ENCODE peak calls at places on chromosomes 12 and 14, in eight cellular contexts. One of them, this sample, is unnamed. For H3K4me1, the result is how much of the 10 kb centered on the place peaks cover.

GRCh38 chr12:8668441-8668840 is 5.8 kb upstream of the MFAP5 start:
- DNase-seq in neuronal stem cell: no peak
- DNase-seq in SJSA1: no peak
- DNase-seq in right cardiac atrium: no peak
- DNase-seq in heart left ventricle: no peak
- DNase-seq in heart right ventricle: no peak
- DNase-seq in CD8-positive, alpha-beta memory T cell: no peak
- DNase-seq in colonic mucosa: no peak
- DNase-seq in this sample: peak

GRCh38 chr14:64736271-64737131 is 32.3 kb downstream of the PLEKHG3 start:
- DNase-seq in CD8-positive, alpha-beta memory T cell: peak
- DNase-seq in colonic mucosa: peak
- DNase-seq in neuronal stem cell: no peak
- DNase-seq in heart right ventricle: peak
- DNase-seq in heart left ventricle: no peak
- DNase-seq in right cardiac atrium: peak
- DNase-seq in SJSA1: no peak
- DNase-seq in this sample: no peak

GRCh38 chr12:44835641-44836379 is 40.3 kb downstream of the NELL2 start:
- DNase-seq in neuronal stem cell: no peak
- DNase-seq in CD8-positive, alpha-beta memory T cell: no peak
- DNase-seq in heart right ventricle: no peak
- DNase-seq in right cardiac atrium: no peak
- DNase-seq in heart left ventricle: no peak
- DNase-seq in colonic mucosa: no peak
- DNase-seq in SJSA1: no peak
- DNase-seq in this sample: no peak

GRCh38 chr12:97941686-97942354 is 479.2 kb downstream of the RMST start:
- DNase-seq in colonic mucosa: no peak
- DNase-seq in SJSA1: no peak
- DNase-seq in heart left ventricle: no peak
- DNase-seq in CD8-positive, alpha-beta memory T cell: no peak
- DNase-seq in neuronal stem cell: no peak
- DNase-seq in heart right ventricle: no peak
- DNase-seq in right cardiac atrium: no peak
- DNase-seq in this sample: no peak

GRCh38 chr12:59149995-59150642 is 229.8 kb upstream of the LRIG3 start:
- DNase-seq in heart right ventricle: no peak
- DNase-seq in neuronal stem cell: peak
- DNase-seq in CD8-positive, alpha-beta memory T cell: no peak
- DNase-seq in colonic mucosa: peak
- DNase-seq in heart left ventricle: no peak
- DNase-seq in SJSA1: no peak
- DNase-seq in right cardiac atrium: no peak
- DNase-seq in this sample: no peak

GRCh38 chr12:118307069-118307954 is 65.4 kb downstream of the TAOK3 start:
- DNase-seq in right cardiac atrium: no peak
- DNase-seq in CD8-positive, alpha-beta memory T cell: no peak
- DNase-seq in SJSA1: no peak
- DNase-seq in heart right ventricle: no peak
- DNase-seq in colonic mucosa: no peak
- DNase-seq in neuronal stem cell: no peak
- DNase-seq in heart left ventricle: no peak
- DNase-seq in this sample: no peak

GRCh38 chr12:123410041-123410412 is 26.1 kb downstream of the KMT5A start:
- DNase-seq in heart left ventricle: no peak
- DNase-seq in colonic mucosa: no peak
- DNase-seq in neuronal stem cell: no peak
- DNase-seq in CD8-positive, alpha-beta memory T cell: no peak
- DNase-seq in SJSA1: no peak
- DNase-seq in heart right ventricle: no peak
- DNase-seq in right cardiac atrium: no peak
- DNase-seq in this sample: no peak

GRCh38 chr14:92718659-92719058 is 29.8 kb downstream of the LGMN start:
- DNase-seq in neuronal stem cell: no peak
- DNase-seq in heart right ventricle: no peak
- DNase-seq in heart left ventricle: no peak
- DNase-seq in CD8-positive, alpha-beta memory T cell: no peak
- DNase-seq in right cardiac atrium: no peak
- DNase-seq in SJSA1: no peak
- DNase-seq in colonic mucosa: no peak
- DNase-seq in this sample: no peak

GRCh38 chr12:57456145-57456700 is 1.1 kb downstream of the INHBE start:
- DNase-seq in heart left ventricle: no peak
- DNase-seq in SJSA1: peak
- DNase-seq in CD8-positive, alpha-beta memory T cell: no peak
- DNase-seq in colonic mucosa: peak
- DNase-seq in heart right ventricle: no peak
- DNase-seq in neuronal stem cell: peak
- DNase-seq in right cardiac atrium: no peak
- DNase-seq in this sample: no peak

DNA sequence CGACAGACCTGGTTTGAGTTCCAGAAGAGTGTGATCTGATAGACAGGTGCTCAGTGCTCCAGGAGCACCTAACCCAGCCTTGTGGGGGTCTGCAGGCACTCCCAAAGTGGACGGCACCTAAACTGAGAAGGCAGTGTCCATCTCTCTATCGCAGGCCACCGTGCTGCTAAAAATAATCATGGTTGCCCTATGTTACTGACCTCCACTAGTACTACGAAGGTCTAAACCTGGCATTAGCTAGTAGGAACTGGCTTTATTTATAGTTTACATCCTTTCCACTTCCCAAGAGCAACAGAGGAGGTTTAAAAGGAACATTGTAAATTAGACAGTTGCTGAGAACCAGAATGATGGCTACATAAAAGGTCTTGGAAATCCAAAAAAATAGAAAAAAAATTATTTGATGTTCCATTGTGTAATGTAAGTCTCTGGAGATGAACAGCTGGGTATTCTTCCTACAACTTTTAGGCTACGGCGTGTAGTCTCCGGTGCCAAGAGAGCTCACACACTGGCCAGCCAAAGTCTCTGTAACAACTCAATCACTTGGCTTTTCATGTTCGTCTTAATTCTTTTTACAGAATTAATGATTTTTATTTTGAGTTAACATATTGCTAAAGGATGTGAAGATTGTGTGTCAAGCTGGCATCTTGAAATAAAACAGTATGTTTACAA is 27.3 kb downstream of the PPFIBP1 start:
- DNase-seq in heart left ventricle: no peak
- DNase-seq in colonic mucosa: no peak
- DNase-seq in SJSA1: no peak
- DNase-seq in neuronal stem cell: no peak
- DNase-seq in right cardiac atrium: peak
- DNase-seq in CD8-positive, alpha-beta memory T cell: no peak
- DNase-seq in heart right ventricle: no peak
- DNase-seq in this sample: no peak
- H3K4me1 ChIP-seq in heart left ventricle: half or more
- H3K4me1 ChIP-seq in colonic mucosa: under half
- H3K4me1 ChIP-seq in SJSA1: half or more
- H3K4me1 ChIP-seq in neuronal stem cell: under half
- H3K4me1 ChIP-seq in right cardiac atrium: under half
- H3K4me1 ChIP-seq in CD8-positive, alpha-beta memory T cell: under half
- H3K4me1 ChIP-seq in heart right ventricle: half or more
- H3K4me1 ChIP-seq in this sample: half or more

GRCh38 chr14:68295316-68295816 is 475.8 kb downstream of the RAD51B start:
- DNase-seq in SJSA1: no peak
- DNase-seq in right cardiac atrium: peak
- DNase-seq in heart right ventricle: peak
- DNase-seq in neuronal stem cell: no peak
- DNase-seq in colonic mucosa: peak
- DNase-seq in heart left ventricle: peak
- DNase-seq in CD8-positive, alpha-beta memory T cell: no peak
- DNase-seq in this sample: no peak
- H3K4me1 ChIP-seq in SJSA1: under half
- H3K4me1 ChIP-seq in right cardiac atrium: under half
- H3K4me1 ChIP-seq in heart right ventricle: under half
- H3K4me1 ChIP-seq in neuronal stem cell: under half
- H3K4me1 ChIP-seq in colonic mucosa: under half
- H3K4me1 ChIP-seq in heart left ventricle: under half
- H3K4me1 ChIP-seq in CD8-positive, alpha-beta memory T cell: under half
- H3K4me1 ChIP-seq in this sample: under half

GRCh38 chr14:35335388-35336092 is 43.4 kb downstream of the PSMA6 start:
- DNase-seq in heart right ventricle: peak
- DNase-seq in neuronal stem cell: no peak
- DNase-seq in right cardiac atrium: peak
- DNase-seq in heart left ventricle: peak
- DNase-seq in CD8-positive, alpha-beta memory T cell: no peak
- DNase-seq in SJSA1: peak
- DNase-seq in colonic mucosa: peak
- DNase-seq in this sample: no peak
- H3K4me1 ChIP-seq in heart right ventricle: half or more
- H3K4me1 ChIP-seq in neuronal stem cell: under half
- H3K4me1 ChIP-seq in right cardiac atrium: under half
- H3K4me1 ChIP-seq in heart left ventricle: under half
- H3K4me1 ChIP-seq in CD8-positive, alpha-beta memory T cell: under half
- H3K4me1 ChIP-seq in SJSA1: under half
- H3K4me1 ChIP-seq in colonic mucosa: under half
- H3K4me1 ChIP-seq in this sample: under half

DNA sequence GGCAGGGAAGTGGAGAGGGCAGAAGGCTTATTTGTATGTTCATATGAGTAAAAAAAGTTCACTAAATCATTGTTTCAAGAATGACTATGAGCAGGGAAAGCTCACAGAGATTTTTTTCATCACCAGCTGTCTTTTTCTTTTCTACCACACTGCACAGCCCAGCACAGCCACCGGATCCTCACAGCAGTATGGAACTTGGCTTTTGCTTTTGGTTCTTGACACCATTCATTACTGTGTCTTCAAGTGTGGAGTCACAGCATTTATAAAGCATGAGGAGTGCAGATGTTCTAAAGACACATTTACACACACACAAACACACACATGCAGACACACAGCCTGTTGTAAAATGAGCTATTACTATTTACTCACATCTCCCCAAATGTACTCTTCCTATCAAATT is 60.6 kb downstream of the BTG1 start:
- DNase-seq in neuronal stem cell: no peak
- DNase-seq in right cardiac atrium: no peak
- DNase-seq in CD8-positive, alpha-beta memory T cell: no peak
- DNase-seq in heart left ventricle: no peak
- DNase-seq in colonic mucosa: no peak
- DNase-seq in heart right ventricle: no peak
- DNase-seq in SJSA1: no peak
- DNase-seq in this sample: no peak
- H3K4me1 ChIP-seq in neuronal stem cell: under half
- H3K4me1 ChIP-seq in right cardiac atrium: under half
- H3K4me1 ChIP-seq in CD8-positive, alpha-beta memory T cell: under half
- H3K4me1 ChIP-seq in heart left ventricle: under half
- H3K4me1 ChIP-seq in colonic mucosa: under half
- H3K4me1 ChIP-seq in heart right ventricle: under half
- H3K4me1 ChIP-seq in SJSA1: under half
- H3K4me1 ChIP-seq in this sample: under half

GRCh38 chr14:76965232-76965631 is 63.3 kb downstream of the IRF2BPL start:
- DNase-seq in heart left ventricle: no peak
- DNase-seq in colonic mucosa: peak
- DNase-seq in neuronal stem cell: no peak
- DNase-seq in heart right ventricle: no peak
- DNase-seq in SJSA1: no peak
- DNase-seq in CD8-positive, alpha-beta memory T cell: no peak
- DNase-seq in right cardiac atrium: no peak
- DNase-seq in this sample: no peak

GRCh38 chr14:76961631-76962302 is 66.7 kb downstream of the IRF2BPL start:
- DNase-seq in right cardiac atrium: peak
- DNase-seq in heart left ventricle: peak
- DNase-seq in colonic mucosa: peak
- DNase-seq in CD8-positive, alpha-beta memory T cell: peak
- DNase-seq in heart right ventricle: peak
- DNase-seq in SJSA1: peak
- DNase-seq in neuronal stem cell: peak
- DNase-seq in this sample: peak

GRCh38 chr14:76964695-76965094 is 63.8 kb downstream of the IRF2BPL start:
- DNase-seq in SJSA1: no peak
- DNase-seq in CD8-positive, alpha-beta memory T cell: no peak
- DNase-seq in colonic mucosa: no peak
- DNase-seq in heart left ventricle: no peak
- DNase-seq in neuronal stem cell: no peak
- DNase-seq in right cardiac atrium: no peak
- DNase-seq in heart right ventricle: no peak
- DNase-seq in this sample: no peak

GRCh38 chr14:76962303-76962660 is 66.2 kb downstream of the IRF2BPL start:
- DNase-seq in neuronal stem cell: no peak
- DNase-seq in colonic mucosa: no peak
- DNase-seq in heart left ventricle: no peak
- DNase-seq in right cardiac atrium: no peak
- DNase-seq in heart right ventricle: no peak
- DNase-seq in CD8-positive, alpha-beta memory T cell: no peak
- DNase-seq in SJSA1: no peak
- DNase-seq in this sample: no peak

GRCh38 chr14:76963366-76963765 is 65.1 kb downstream of the IRF2BPL start:
- DNase-seq in heart right ventricle: no peak
- DNase-seq in colonic mucosa: peak
- DNase-seq in SJSA1: no peak
- DNase-seq in neuronal stem cell: no peak
- DNase-seq in right cardiac atrium: no peak
- DNase-seq in CD8-positive, alpha-beta memory T cell: no peak
- DNase-seq in heart left ventricle: no peak
- DNase-seq in this sample: no peak
- H3K4me1 ChIP-seq in heart right ventricle: under half
- H3K4me1 ChIP-seq in colonic mucosa: under half
- H3K4me1 ChIP-seq in SJSA1: under half
- H3K4me1 ChIP-seq in neuronal stem cell: under half
- H3K4me1 ChIP-seq in right cardiac atrium: under half
- H3K4me1 ChIP-seq in CD8-positive, alpha-beta memory T cell: half or more
- H3K4me1 ChIP-seq in heart left ventricle: under half
- H3K4me1 ChIP-seq in this sample: under half

GRCh38 chr12:95541436-95541835 is 9.8 kb downstream of the USP44 start:
- DNase-seq in CD8-positive, alpha-beta memory T cell: no peak
- DNase-seq in heart left ventricle: no peak
- DNase-seq in neuronal stem cell: no peak
- DNase-seq in colonic mucosa: no peak
- DNase-seq in SJSA1: no peak
- DNase-seq in right cardiac atrium: no peak
- DNase-seq in heart right ventricle: no peak
- DNase-seq in this sample: no peak

GRCh38 chr12:95533985-95534384 is 17.3 kb downstream of the USP44 start:
- DNase-seq in right cardiac atrium: no peak
- DNase-seq in colonic mucosa: no peak
- DNase-seq in heart left ventricle: no peak
- DNase-seq in neuronal stem cell: no peak
- DNase-seq in CD8-positive, alpha-beta memory T cell: no peak
- DNase-seq in heart right ventricle: no peak
- DNase-seq in SJSA1: no peak
- DNase-seq in this sample: no peak

GRCh38 chr12:95538656-95539055 is 12.6 kb downstream of the USP44 start:
- DNase-seq in CD8-positive, alpha-beta memory T cell: no peak
- DNase-seq in right cardiac atrium: no peak
- DNase-seq in heart right ventricle: no peak
- DNase-seq in neuronal stem cell: no peak
- DNase-seq in SJSA1: no peak
- DNase-seq in colonic mucosa: no peak
- DNase-seq in heart left ventricle: no peak
- DNase-seq in this sample: no peak

GRCh38 chr12:95532851-95533250 is 18.4 kb downstream of the USP44 start:
- DNase-seq in right cardiac atrium: no peak
- DNase-seq in CD8-positive, alpha-beta memory T cell: no peak
- DNase-seq in colonic mucosa: no peak
- DNase-seq in heart left ventricle: no peak
- DNase-seq in SJSA1: no peak
- DNase-seq in neuronal stem cell: no peak
- DNase-seq in heart right ventricle: no peak
- DNase-seq in this sample: no peak

DNA sequence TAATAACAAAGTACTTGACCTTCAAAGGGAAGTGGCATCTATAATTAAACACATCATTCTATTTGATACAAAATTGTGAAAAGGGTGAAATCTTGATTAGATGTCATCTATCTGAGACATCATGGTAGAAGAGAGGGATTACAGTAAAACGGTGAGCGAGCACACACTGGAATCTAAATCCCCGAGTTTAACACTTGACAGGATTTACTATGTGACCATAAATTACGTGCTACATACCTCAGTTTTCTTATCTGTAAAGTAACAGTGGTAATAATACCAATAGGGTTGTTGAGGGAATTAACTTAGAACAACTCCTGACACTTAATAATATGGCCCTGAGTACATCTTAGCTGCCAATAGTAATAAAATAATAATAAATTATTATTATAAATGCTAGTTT is 13.3 kb downstream of the USP44 start:
- DNase-seq in colonic mucosa: no peak
- DNase-seq in right cardiac atrium: no peak
- DNase-seq in heart right ventricle: no peak
- DNase-seq in heart left ventricle: no peak
- DNase-seq in SJSA1: no peak
- DNase-seq in CD8-positive, alpha-beta memory T cell: no peak
- DNase-seq in neuronal stem cell: no peak
- DNase-seq in this sample: no peak
- H3K4me1 ChIP-seq in colonic mucosa: under half
- H3K4me1 ChIP-seq in right cardiac atrium: under half
- H3K4me1 ChIP-seq in heart right ventricle: under half
- H3K4me1 ChIP-seq in heart left ventricle: under half
- H3K4me1 ChIP-seq in SJSA1: under half
- H3K4me1 ChIP-seq in CD8-positive, alpha-beta memory T cell: under half
- H3K4me1 ChIP-seq in neuronal stem cell: under half
- H3K4me1 ChIP-seq in this sample: under half

This sample was measured in right atrium auricular region.